ENCODE peak calls at places on chromosomes 13 and 19, in four cellular contexts. V is left cardiac atrium, D is left colon, O is A172. G is an unnamed sample.

GRCh38 chr19:46537136-46538097 is 41.8 kb upstream of the PNMA8B start:
- DNase-seq in V (peak; percentile 59), D (no peak), O (peak; percentile 7), G (peak; percentile 49)

GRCh38 chr19:55672418-55672817 is 2.6 kb upstream of the EPN1 start:
- DNase-seq in V (no peak), D (no peak), O (peak; percentile 94), G (no peak)

GRCh38 chr19:48190288-48191284 is 20.1 kb downstream of the ZSWIM9 start:
- DNase-seq in V (no peak), D (no peak), O (peak; percentile 58), G (no peak)

GRCh38 chr13:42110410-42111155 is 62.1 kb downstream of the DGKH start:
- DNase-seq in V (no peak), D (no peak), O (peak; percentile 55), G (no peak)

GRCh38 chr13:30196025-30196424 is 111.3 kb downstream of the KATNAL1 start:
- DNase-seq in V (no peak), D (no peak), O (peak; percentile 90), G (no peak)

GRCh38 chr13:30581582-30581981 is 36.1 kb upstream of the USPL1 start:
- DNase-seq in V (no peak), D (no peak), O (no peak), G (no peak)

GRCh38 chr19:53927745-53928144 is 18.7 kb downstream of the CACNG7 start:
- DNase-seq in V (peak; percentile 38), D (no peak), O (peak; percentile 86), G (peak; percentile 73)

GRCh38 chr19:19514215-19514633 is 1.1 kb downstream of the TSSK6 start:
- DNase-seq in V (peak; percentile 87), D (peak; percentile 77), O (no peak), G (peak; percentile 90)

GRCh38 chr13:45349438-45349837 is 8.5 kb upstream of the TPT1 start:
- DNase-seq in V (no peak), D (no peak), O (no peak), G (no peak)